ENCODE peak calls at places on chromosomes 16 and 17, in four cellular contexts. E is K562, Q is HepG2, M is GM12878. T is an unnamed sample.

GRCh38 chr17:38584350-38584925 is 21.3 kb downstream of the SRCIN1 start:
- DNase-seq in E (peak; percentile 85), Q (peak; percentile 41), M (no peak), T (peak; percentile 73)

GRCh38 chr16:17334096-17334495 is 136.7 kb downstream of the XYLT1 start:
- DNase-seq in E (no peak), Q (no peak), M (no peak), T (no peak)

GRCh38 chr16:15907863-15908478 is 19.6 kb upstream of the CEP20 start:
- DNase-seq in E (peak; percentile 88), Q (peak; percentile 89), M (peak; percentile 97), T (peak; percentile 71)

GRCh38 chr16:2671741-2672140 is 10.6 kb upstream of the KCTD5 start:
- DNase-seq in E (no peak), Q (no peak), M (no peak), T (no peak)

GRCh38 chr17:7435676-7436555 is 681 bp downstream of the TMEM102 start:
- DNase-seq in E (peak; percentile 47), Q (no peak), M (no peak), T (peak; percentile 29)

GRCh38 chr16:47204736-47205499 is 61.2 kb upstream of the NETO2 start:
- DNase-seq in E (no peak), Q (no peak), M (no peak), T (no peak)

GRCh38 chr16:81697321-81697885 is 81.7 kb upstream of the PLCG2 start:
- DNase-seq in E (peak; percentile 57), Q (peak; percentile 45), M (no peak), T (peak; percentile 60)

GRCh38 chr16:50311134-50311528 is 44.8 kb downstream of the ADCY7 start:
- DNase-seq in E (no peak), Q (no peak), M (no peak), T (no peak)

GRCh38 chr17:76273923-76274558 is 8.9 kb downstream of the UBALD2 start:
- DNase-seq in E (no peak), Q (no peak), M (no peak), T (no peak)

GRCh38 chr17:75601057-75601987 is 13.7 kb downstream of the MYO15B start:
- DNase-seq in E (peak; percentile 83), Q (peak; percentile 77), M (no peak), T (peak; percentile 89)

GRCh38 chr17:58328195-58329034 is at the start of gene TSPOAP1:
- DNase-seq in E (peak; percentile 78), Q (no peak), M (peak; percentile 95), T (no peak)

GRCh38 chr16:23855010-23855409 is 19.2 kb downstream of the PRKCB start:
- DNase-seq in E (no peak), Q (no peak), M (no peak), T (no peak)

GRCh38 chr17:69602969-69603368 is 188.5 kb downstream of the MAP2K6 start:
- DNase-seq in E (no peak), Q (no peak), M (no peak), T (no peak)
- TF ChIP-seq TARDBP in E (no peak), Q (no peak), M (no peak), T (no peak)

GRCh38 chr17:2123467-2124251 is 68.8 kb downstream of the HIC1 start:
- DNase-seq in E (no peak), Q (no peak), M (no peak), T (no peak)
- TF ChIP-seq TARDBP in E (no peak), Q (no peak), M (no peak), T (no peak)

DNA sequence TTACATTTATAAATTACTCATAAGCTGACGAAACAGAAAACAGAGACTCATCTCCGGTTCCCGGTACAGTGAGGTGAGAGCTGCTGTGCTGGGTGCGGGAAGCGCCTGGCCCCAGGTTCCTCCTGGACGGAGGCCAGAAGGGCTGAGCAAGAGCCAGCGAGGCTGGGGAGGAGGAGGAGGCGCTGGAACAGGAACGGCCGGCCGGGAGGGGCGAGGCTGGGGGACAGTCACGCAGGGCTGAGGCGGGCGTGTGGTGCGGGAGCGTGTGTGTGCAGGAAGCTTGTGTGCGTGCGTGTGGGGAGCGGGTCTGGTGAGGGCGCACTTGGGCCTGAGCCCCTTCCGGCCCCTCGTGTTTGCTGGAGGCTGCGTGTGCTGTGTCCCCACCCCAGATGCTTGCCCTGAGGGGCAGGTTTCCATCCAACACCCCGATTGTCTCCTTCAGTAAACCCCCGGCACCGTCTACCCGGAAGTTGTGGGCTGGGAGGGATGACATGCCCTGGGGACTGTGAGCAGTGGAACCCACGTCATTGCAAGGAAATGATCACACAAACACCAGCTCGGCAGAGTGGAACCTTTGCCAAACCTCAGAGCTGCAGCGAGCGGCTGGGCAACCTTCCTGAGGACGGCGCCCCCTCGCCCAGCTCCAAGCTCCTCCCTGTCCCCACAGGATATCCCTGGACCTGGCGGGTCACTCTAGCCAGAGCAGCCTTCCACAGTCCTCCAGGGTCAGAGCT is 19.4 kb downstream of the CD7 start:
- DNase-seq in E (peak; percentile 77), Q (no peak), M (peak; percentile 80), T (no peak)
- TF ChIP-seq TARDBP in E (peak; percentile 70), Q (peak; percentile 61), M (no peak), T (no peak)

GRCh38 chr16:88370365-88370764 is 12.4 kb upstream of the ZNF469 start:
- DNase-seq in E (no peak), Q (no peak), M (no peak), T (no peak)

GRCh38 chr16:88367560-88367959 is 15.2 kb upstream of the ZNF469 start:
- DNase-seq in E (no peak), Q (no peak), M (no peak), T (no peak)

GRCh38 chr16:88368036-88368435 is 14.7 kb upstream of the ZNF469 start:
- DNase-seq in E (no peak), Q (no peak), M (no peak), T (no peak)

GRCh38 chr16:88369447-88370008 is 13.2 kb upstream of the ZNF469 start:
- DNase-seq in E (no peak), Q (no peak), M (no peak), T (no peak)

GRCh38 chr16:88368994-88369393 is 13.8 kb upstream of the ZNF469 start:
- DNase-seq in E (no peak), Q (no peak), M (no peak), T (no peak)
- TF ChIP-seq TARDBP in E (no peak), Q (no peak), M (no peak), T (no peak)

GRCh38 chr16:62256406-62256805 is 220.2 kb upstream of the CDH8 start:
- DNase-seq in E (no peak), Q (no peak), M (no peak), T (peak; percentile 6)
- TF ChIP-seq TARDBP in E (no peak), Q (no peak), M (no peak), T (no peak)

GRCh38 chr16:79437764-79438728 is 162.5 kb downstream of the MAF start:
- DNase-seq in E (no peak), Q (no peak), M (no peak), T (no peak)
- TF ChIP-seq TARDBP in E (no peak), Q (no peak), M (no peak), T (no peak)